ENCODE peak calls at places on chromosomes 6 and 20, in four cellular contexts. K is ovary; B is effector memory CD4-positive, alpha-beta T cell; V is tibial artery. H is an unnamed sample.

GRCh38 chr20:62449951-62450815 is 22.8 kb upstream of the RBBP8NL start:
- DNase-seq in K (no peak), B (no peak), V (no peak), H (no peak)

GRCh38 chr20:50138479-50139393 is 14.8 kb downstream of the PEDS1 start:
- DNase-seq in K (no peak), B (no peak), V (no peak), H (no peak)

GRCh38 chr6:3751730-3752537 is 421 bp upstream of the PXDC1 start:
- DNase-seq in K (peak), B (peak), V (peak), H (peak)

GRCh38 chr20:9071976-9072726 is 3.3 kb downstream of the PLCB4 start:
- DNase-seq in K (no peak), B (no peak), V (no peak), H (no peak)

GRCh38 chr6:54194067-54194466 is 82.8 kb downstream of the MLIP start:
- DNase-seq in K (no peak), B (no peak), V (no peak), H (no peak)

GRCh38 chr6:48449002-48449401 is 338.0 kb upstream of the PTCHD4 start:
- DNase-seq in K (no peak), B (no peak), V (no peak), H (no peak)

GRCh38 chr6:103122766-103123601 is 1729.5 kb downstream of the GRIK2 start:
- DNase-seq in K (no peak), B (no peak), V (no peak), H (peak)

GRCh38 chr6:135972586-135972985 is 121.1 kb downstream of the PDE7B start:
- DNase-seq in K (no peak), B (no peak), V (no peak), H (no peak)

GRCh38 chr20:10375191-10375590 is 58.8 kb downstream of the MKKS start:
- DNase-seq in K (no peak), B (no peak), V (no peak), H (no peak)

GRCh38 chr6:18883851-18884250 is 496.7 kb downstream of the RNF144B start:
- DNase-seq in K (no peak), B (no peak), V (no peak), H (no peak)
- H3K4me3 ChIP-seq in K (no peak), B (no peak), V (no peak), H (no peak)

DNA sequence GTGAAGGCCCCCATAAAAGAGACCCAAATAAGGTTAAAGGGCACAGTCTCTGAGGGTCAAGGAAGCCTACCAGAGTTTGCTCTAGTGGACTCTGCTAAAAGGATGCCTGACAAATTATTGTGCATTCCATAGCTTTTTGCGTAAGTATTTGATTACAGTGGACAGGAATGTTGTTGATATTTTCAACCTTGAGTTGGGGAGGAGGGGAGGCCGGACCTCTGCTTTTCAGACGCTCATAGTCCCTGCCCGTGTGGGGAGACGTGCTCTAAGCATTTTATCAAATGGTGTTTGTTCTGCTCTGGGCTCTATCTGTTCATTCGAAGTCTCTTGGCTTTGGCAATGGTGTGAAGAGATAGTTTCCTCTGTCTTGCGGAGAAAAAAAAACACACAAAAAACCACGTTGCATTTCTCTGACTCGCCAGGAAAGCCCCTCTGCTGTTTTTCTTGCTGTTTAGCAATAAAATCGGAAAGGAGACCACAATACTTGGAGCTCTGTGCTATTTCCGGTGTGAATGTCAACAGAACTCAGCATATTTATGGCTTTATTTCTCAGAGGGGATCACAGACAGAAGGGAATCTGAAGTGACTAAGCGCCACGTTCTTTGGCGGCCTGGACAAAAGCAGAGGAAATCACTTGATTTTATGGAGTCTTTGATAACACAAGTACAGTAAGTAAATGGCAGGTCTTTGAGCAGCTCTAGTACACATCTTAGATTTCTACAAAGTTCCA is 159.8 kb downstream of the ZFP64 start:
- DNase-seq in K (peak), B (no peak), V (no peak), H (no peak)
- H3K4me3 ChIP-seq in K (no peak), B (no peak), V (no peak), H (peak)

DNA sequence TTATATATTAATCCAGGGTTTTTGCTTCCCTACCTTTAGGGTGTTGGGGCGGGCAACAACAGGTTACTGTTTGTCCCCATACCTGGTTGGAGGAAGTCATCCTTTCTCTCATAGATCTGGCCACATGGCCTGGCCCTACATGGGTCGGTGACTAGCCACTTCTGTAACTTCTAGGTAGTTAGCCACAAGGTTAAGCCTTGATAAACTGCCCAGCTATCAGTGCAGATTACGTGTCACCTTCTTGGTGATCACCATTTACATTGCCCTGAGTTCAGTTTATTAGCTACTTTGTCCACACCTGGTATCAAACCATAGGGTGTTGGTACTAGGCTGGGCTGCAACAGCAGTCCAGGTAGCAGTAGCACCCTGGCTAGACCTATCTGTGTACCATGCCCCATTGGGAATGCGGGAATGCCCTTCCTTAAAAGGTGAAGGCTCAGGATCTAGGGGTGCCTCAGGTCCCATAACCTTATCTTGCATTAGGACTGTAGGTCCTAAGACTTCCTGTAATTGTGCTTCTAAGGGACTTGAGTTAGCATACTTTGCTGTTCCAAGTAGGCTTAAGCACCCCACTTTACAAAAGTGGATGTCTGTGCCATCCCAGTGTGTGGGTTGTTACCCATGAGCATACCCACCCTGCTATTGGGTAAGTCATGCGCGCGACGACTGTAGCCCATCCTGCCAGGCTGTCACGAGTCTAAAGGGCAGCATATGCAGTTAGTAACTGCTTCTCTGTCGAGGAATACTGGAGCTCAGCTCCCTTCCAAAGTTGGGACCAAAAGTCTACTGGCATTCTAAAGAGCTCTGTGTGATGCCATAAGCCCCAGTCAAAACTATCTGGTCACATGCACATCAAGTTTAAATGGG is 5.2 kb downstream of the ZKSCAN3 start:
- DNase-seq in K (no peak), B (no peak), V (no peak), H (no peak)
- H3K4me3 ChIP-seq in K (no peak), B (no peak), V (peak), H (peak)

GRCh38 chr20:45269754-45270270 is 15.4 kb upstream of the SLPI start:
- DNase-seq in K (no peak), B (no peak), V (no peak), H (no peak)
- H3K4me3 ChIP-seq in K (no peak), B (no peak), V (no peak), H (no peak)

GRCh38 chr6:35214869-35215664 is 1.3 kb downstream of the SCUBE3 start:
- DNase-seq in K (no peak), B (no peak), V (no peak), H (no peak)
- H3K4me3 ChIP-seq in K (no peak), B (no peak), V (peak), H (peak)